ENCODE peak calls at places on chromosomes 6 and 20, in seven cellular contexts. One of them, this sample, is unnamed.

GRCh38 chr6:43770417-43771209 is 602 bp downstream of the VEGFA start:
- ATAC-seq in left cardiac atrium: peak
- ATAC-seq in T-helper 17 cell: no peak
- ATAC-seq in left colon: peak
- ATAC-seq in right cardiac atrium: peak
- ATAC-seq in stimulated activated naive CD8-positive, alpha-beta T cell treated with anti-CD3 and anti-CD28 coated beads, Interleukin-15, amount 100 ng/mL, for 72 hours: no peak
- ATAC-seq in gastroesophageal sphincter: peak
- ATAC-seq in this sample: peak

GRCh38 chr6:110255356-110255755 is 75.1 kb downstream of the CDC40 start:
- ATAC-seq in left cardiac atrium: no peak
- ATAC-seq in T-helper 17 cell: no peak
- ATAC-seq in left colon: no peak
- ATAC-seq in right cardiac atrium: no peak
- ATAC-seq in stimulated activated naive CD8-positive, alpha-beta T cell treated with anti-CD3 and anti-CD28 coated beads, Interleukin-15, amount 100 ng/mL, for 72 hours: no peak
- ATAC-seq in gastroesophageal sphincter: no peak
- ATAC-seq in this sample: no peak

GRCh38 chr20:55333798-55334197 is 671.5 kb downstream of the CBLN4 start:
- ATAC-seq in left cardiac atrium: peak
- ATAC-seq in T-helper 17 cell: no peak
- ATAC-seq in left colon: no peak
- ATAC-seq in right cardiac atrium: no peak
- ATAC-seq in stimulated activated naive CD8-positive, alpha-beta T cell treated with anti-CD3 and anti-CD28 coated beads, Interleukin-15, amount 100 ng/mL, for 72 hours: no peak
- ATAC-seq in gastroesophageal sphincter: no peak
- ATAC-seq in this sample: no peak

GRCh38 chr6:56387621-56388413 is 140.4 kb upstream of the COL21A1 start:
- ATAC-seq in left cardiac atrium: peak
- ATAC-seq in T-helper 17 cell: no peak
- ATAC-seq in left colon: no peak
- ATAC-seq in right cardiac atrium: peak
- ATAC-seq in stimulated activated naive CD8-positive, alpha-beta T cell treated with anti-CD3 and anti-CD28 coated beads, Interleukin-15, amount 100 ng/mL, for 72 hours: no peak
- ATAC-seq in gastroesophageal sphincter: no peak
- ATAC-seq in this sample: peak

GRCh38 chr6:44072452-44072958 is 54.7 kb downstream of the MRPL14 start:
- ATAC-seq in left cardiac atrium: no peak
- ATAC-seq in T-helper 17 cell: no peak
- ATAC-seq in left colon: peak
- ATAC-seq in right cardiac atrium: no peak
- ATAC-seq in stimulated activated naive CD8-positive, alpha-beta T cell treated with anti-CD3 and anti-CD28 coated beads, Interleukin-15, amount 100 ng/mL, for 72 hours: no peak
- ATAC-seq in gastroesophageal sphincter: no peak
- ATAC-seq in this sample: peak

GRCh38 chr20:62350629-62351422 is 16.3 kb downstream of the LAMA5 start:
- ATAC-seq in left cardiac atrium: no peak
- ATAC-seq in T-helper 17 cell: no peak
- ATAC-seq in left colon: peak
- ATAC-seq in right cardiac atrium: no peak
- ATAC-seq in stimulated activated naive CD8-positive, alpha-beta T cell treated with anti-CD3 and anti-CD28 coated beads, Interleukin-15, amount 100 ng/mL, for 72 hours: no peak
- ATAC-seq in gastroesophageal sphincter: no peak
- ATAC-seq in this sample: peak

GRCh38 chr20:1467355-1468116 is 887 bp upstream of the NSFL1C start:
- ATAC-seq in left cardiac atrium: peak
- ATAC-seq in T-helper 17 cell: no peak
- ATAC-seq in left colon: peak
- ATAC-seq in right cardiac atrium: no peak
- ATAC-seq in stimulated activated naive CD8-positive, alpha-beta T cell treated with anti-CD3 and anti-CD28 coated beads, Interleukin-15, amount 100 ng/mL, for 72 hours: no peak
- ATAC-seq in gastroesophageal sphincter: peak
- ATAC-seq in this sample: no peak

GRCh38 chr6:6811151-6812002 is 222.9 kb downstream of the LY86 start:
- ATAC-seq in left cardiac atrium: peak
- ATAC-seq in T-helper 17 cell: peak
- ATAC-seq in left colon: peak
- ATAC-seq in right cardiac atrium: peak
- ATAC-seq in stimulated activated naive CD8-positive, alpha-beta T cell treated with anti-CD3 and anti-CD28 coated beads, Interleukin-15, amount 100 ng/mL, for 72 hours: peak
- ATAC-seq in gastroesophageal sphincter: peak
- ATAC-seq in this sample: peak

GRCh38 chr6:27668442-27669275 is 195.8 kb upstream of the ZNF184 start:
- ATAC-seq in left cardiac atrium: peak
- ATAC-seq in T-helper 17 cell: no peak
- ATAC-seq in left colon: peak
- ATAC-seq in right cardiac atrium: peak
- ATAC-seq in stimulated activated naive CD8-positive, alpha-beta T cell treated with anti-CD3 and anti-CD28 coated beads, Interleukin-15, amount 100 ng/mL, for 72 hours: peak
- ATAC-seq in gastroesophageal sphincter: no peak
- ATAC-seq in this sample: peak

GRCh38 chr6:2979819-2980464 is 8.6 kb upstream of the SERPINB6 start:
- ATAC-seq in left cardiac atrium: peak
- ATAC-seq in T-helper 17 cell: no peak
- ATAC-seq in left colon: peak
- ATAC-seq in right cardiac atrium: peak
- ATAC-seq in stimulated activated naive CD8-positive, alpha-beta T cell treated with anti-CD3 and anti-CD28 coated beads, Interleukin-15, amount 100 ng/mL, for 72 hours: no peak
- ATAC-seq in gastroesophageal sphincter: no peak
- ATAC-seq in this sample: peak

This sample was measured in esophagus mucosa.